ENCODE peak calls at places on chromosomes 4 and X, in six cellular contexts. K is esophagus muscularis mucosa, F is dorsolateral prefrontal cortex, B is RWPE2, P is endothelial cell, N is heart right ventricle. U is an unnamed sample.

GRCh38 chr4:87865960-87866598 is 33.3 kb downstream of the MEPE start:
- DNase-seq in K (no peak), F (no peak), B (no peak), P (no peak), N (no peak), U (no peak)

GRCh38 chrX:139949703-139950102 is 15.6 kb downstream of the CXorf66 start:
- DNase-seq in K (no peak), F (no peak), B (no peak), P (no peak), N (no peak), U (no peak)

GRCh38 chr4:185903205-185903604 is 91.2 kb upstream of the SORBS2 start:
- DNase-seq in K (no peak), F (no peak), B (no peak), P (no peak), N (no peak), U (no peak)

GRCh38 chrX:108811891-108812290 is 75.5 kb upstream of the IRS4 start:
- DNase-seq in K (no peak), F (no peak), B (no peak), P (peak), N (no peak), U (no peak)

GRCh38 chr4:137648531-137648930 is 116.2 kb upstream of the PCDH18 start:
- DNase-seq in K (no peak), F (no peak), B (no peak), P (no peak), N (no peak), U (no peak)

GRCh38 chrX:152958047-152958446 is 35.9 kb downstream of the PNMA5 start:
- DNase-seq in K (no peak), F (no peak), B (no peak), P (no peak), N (no peak), U (no peak)

GRCh38 chr4:71004281-71004851 is 10.9 kb downstream of the DCK start:
- DNase-seq in K (no peak), F (no peak), B (no peak), P (peak), N (no peak), U (no peak)

GRCh38 chrX:87813566-87813965 is 296.0 kb downstream of the KLHL4 start:
- DNase-seq in K (no peak), F (no peak), B (no peak), P (no peak), N (no peak), U (no peak)

GRCh38 chr4:992297-993110 is 700 bp downstream of the SLC26A1 start:
- DNase-seq in K (no peak), F (no peak), B (no peak), P (no peak), N (no peak), U (no peak)

GRCh38 chrX:133741303-133741702 is 244.1 kb downstream of the GPC3 start:
- DNase-seq in K (no peak), F (no peak), B (no peak), P (no peak), N (no peak), U (no peak)

GRCh38 chrX:2928127-2928582 is 984 bp downstream of the ARSD start:
- DNase-seq in K (peak), F (no peak), B (no peak), P (peak), N (peak), U (no peak)

GRCh38 chr4:40507977-40508376 is 121.7 kb downstream of the RBM47 start:
- DNase-seq in K (no peak), F (no peak), B (no peak), P (no peak), N (no peak), U (no peak)

GRCh38 chr4:174631901-174632758 is 109.8 kb upstream of the HPGD start:
- DNase-seq in K (no peak), F (no peak), B (no peak), P (no peak), N (no peak), U (no peak)

GRCh38 chrX:139890991-139891700 is 41.7 kb downstream of the ATP11C start:
- DNase-seq in K (no peak), F (no peak), B (no peak), P (no peak), N (no peak), U (no peak)

GRCh38 chr4:114318309-114318708 is 280.3 kb upstream of the UGT8 start:
- DNase-seq in K (no peak), F (no peak), B (no peak), P (no peak), N (no peak), U (no peak)

GRCh38 chrX:4570141-4570540 is 856.7 kb upstream of the PRKX start:
- DNase-seq in K (no peak), F (no peak), B (no peak), P (no peak), N (no peak), U (no peak)

GRCh38 chr4:147325566-147325965 is 155.3 kb upstream of the EDNRA start:
- DNase-seq in K (no peak), F (no peak), B (no peak), P (no peak), N (no peak), U (no peak)

GRCh38 chrX:38985375-38985774 is 184.1 kb downstream of the MID1IP1 start:
- DNase-seq in K (no peak), F (no peak), B (no peak), P (no peak), N (no peak), U (no peak)
- TF ChIP-seq CTCF in K (no peak), F (no peak), B (peak), P (no peak), N (peak), U (no peak)

DNA sequence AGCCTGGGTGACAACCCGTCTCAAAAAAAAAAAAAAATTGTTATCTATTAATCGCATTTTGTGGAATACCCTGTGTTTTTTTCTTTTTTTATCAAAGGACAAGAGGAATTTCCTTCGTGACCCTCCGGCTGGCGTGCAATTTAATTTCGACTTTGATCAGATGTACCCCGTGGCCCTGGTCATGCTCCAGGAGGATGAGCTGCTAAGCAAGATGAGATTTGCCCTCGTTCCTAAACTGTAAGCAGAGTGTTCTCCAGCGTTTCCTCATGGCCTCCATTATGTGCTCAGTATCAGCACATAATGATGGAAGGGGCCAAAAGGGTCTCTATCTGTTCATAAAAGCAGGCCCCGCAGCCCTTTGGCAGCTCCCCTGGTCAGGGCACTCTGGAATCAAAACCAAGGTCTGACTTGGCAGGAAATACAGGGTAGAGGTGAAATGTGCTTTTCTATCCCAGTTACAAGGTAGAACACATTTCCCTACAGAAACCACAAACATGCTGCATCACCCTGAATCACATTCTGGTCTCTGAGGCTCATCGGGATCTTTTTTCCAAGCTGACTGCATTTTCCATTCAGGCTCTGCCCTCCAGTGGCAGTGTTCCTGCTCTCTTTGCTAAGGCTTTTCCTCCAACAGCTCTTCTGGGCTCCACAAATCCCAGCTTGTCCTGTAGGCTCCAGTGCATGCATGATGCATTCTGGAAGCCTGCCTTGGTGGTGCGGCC is 24.4 kb downstream of the SYAP1 start:
- DNase-seq in K (no peak), F (no peak), B (no peak), P (no peak), N (no peak), U (no peak)
- TF ChIP-seq CTCF in K (no peak), F (no peak), B (no peak), P (no peak), N (no peak), U (no peak)

DNA sequence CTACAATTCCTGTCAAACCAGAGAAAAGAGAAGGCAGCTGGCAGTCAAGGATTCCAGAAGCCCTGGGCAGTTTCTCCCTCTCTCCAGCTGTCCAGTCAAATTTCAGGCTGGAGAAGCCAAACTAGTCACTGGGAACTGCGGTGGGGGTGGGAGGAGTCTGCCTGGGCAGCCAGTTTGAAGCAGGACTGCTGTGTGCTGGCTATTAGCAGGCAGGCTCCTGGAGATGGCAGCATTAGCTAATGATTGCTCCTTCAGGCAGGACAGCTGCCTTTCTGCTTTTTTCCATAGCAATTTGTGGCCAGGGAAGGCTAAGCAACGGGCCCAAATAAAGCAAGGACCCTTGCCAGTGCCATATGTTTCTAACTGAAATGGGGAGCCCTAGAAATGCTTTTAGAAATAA is 44.7 kb upstream of the FGF13 start:
- DNase-seq in K (no peak), F (no peak), B (no peak), P (peak), N (peak), U (no peak)
- TF ChIP-seq CTCF in K (no peak), F (no peak), B (no peak), P (no peak), N (peak), U (no peak)

GRCh38 chrX:15567886-15568616 is 32.7 kb downstream of the ACE2 start:
- DNase-seq in K (no peak), F (no peak), B (no peak), P (no peak), N (no peak), U (no peak)
- TF ChIP-seq CTCF in K (no peak), F (no peak), B (peak), P (no peak), N (peak), U (no peak)